ENCODE peak calls at places on chromosomes 3 and 15, in eight cellular contexts. U is heart left ventricle, H is tibial nerve, B is fibroblast of lung, A is psoas muscle, P is fibroblast of villous mesenchyme, Q is esophagus squamous epithelium, C is foreskin fibroblast. D is an unnamed sample.

GRCh38 chr3:59456852-59457485 is 407.1 kb upstream of the CFAP20DC start:
- DNase-seq in C (no peak), U (no peak), H (no peak), Q (no peak), A (no peak), B (no peak), P (no peak), D (no peak)

GRCh38 chr3:112582242-112582874 is 20.5 kb downstream of the SLC35A5 start:
- DNase-seq in C (peak), A (no peak), Q (no peak), P (peak), H (no peak), U (no peak), B (peak), D (no peak)

GRCh38 chr15:80457896-80458295 is 53.7 kb downstream of the ARNT2 start:
- DNase-seq in C (no peak), H (no peak), U (no peak), A (no peak), B (no peak), P (no peak), Q (no peak), D (no peak)

GRCh38 chr3:189563841-189564563 is 67.2 kb upstream of the TP63 start:
- DNase-seq in C (peak), A (no peak), H (no peak), Q (no peak), U (no peak), B (peak), P (peak), D (peak)

GRCh38 chr3:149658444-149659172 is 783 bp upstream of the WWTR1 start:
- DNase-seq in Q (no peak), C (peak), B (peak), U (peak), H (peak), A (peak), P (peak), D (peak)

GRCh38 chr3:24829011-24829581 is 334.4 kb upstream of the THRB start:
- DNase-seq in B (no peak), A (peak), C (no peak), H (no peak), P (no peak), Q (no peak), U (peak), D (peak)

GRCh38 chr15:77346637-77347036 is 73.3 kb downstream of the PEAK1 start:
- DNase-seq in Q (no peak), A (no peak), U (no peak), C (no peak), B (no peak), H (no peak), P (no peak), D (no peak)

GRCh38 chr3:24623657-24624056 is 129.0 kb upstream of the THRB start:
- DNase-seq in B (no peak), A (no peak), P (no peak), Q (no peak), H (no peak), U (no peak), C (no peak), D (no peak)

GRCh38 chr3:87298111-87298718 is 21.8 kb upstream of the POU1F1 start:
- DNase-seq in U (no peak), Q (no peak), C (no peak), P (peak), A (no peak), H (no peak), B (peak), D (no peak)

GRCh38 chr15:63948436-63948835 is 97.8 kb downstream of the DAPK2 start:
- DNase-seq in P (no peak), H (no peak), C (no peak), U (no peak), A (no peak), B (no peak), Q (no peak), D (no peak)

GRCh38 chr3:119352235-119352634 is 58.1 kb downstream of the ARHGAP31 start:
- DNase-seq in P (no peak), U (no peak), C (no peak), B (peak), H (no peak), Q (no peak), A (no peak), D (no peak)

GRCh38 chr3:46714728-46715506 is 2.8 kb downstream of the PRSS50 start:
- DNase-seq in H (no peak), A (no peak), B (no peak), Q (no peak), C (no peak), P (no peak), U (peak), D (no peak)

GRCh38 chr3:195172896-195173295 is 98.1 kb downstream of the XXYLT1 start:
- DNase-seq in C (no peak), U (no peak), B (no peak), P (no peak), H (no peak), Q (no peak), A (no peak), D (no peak)

DNA sequence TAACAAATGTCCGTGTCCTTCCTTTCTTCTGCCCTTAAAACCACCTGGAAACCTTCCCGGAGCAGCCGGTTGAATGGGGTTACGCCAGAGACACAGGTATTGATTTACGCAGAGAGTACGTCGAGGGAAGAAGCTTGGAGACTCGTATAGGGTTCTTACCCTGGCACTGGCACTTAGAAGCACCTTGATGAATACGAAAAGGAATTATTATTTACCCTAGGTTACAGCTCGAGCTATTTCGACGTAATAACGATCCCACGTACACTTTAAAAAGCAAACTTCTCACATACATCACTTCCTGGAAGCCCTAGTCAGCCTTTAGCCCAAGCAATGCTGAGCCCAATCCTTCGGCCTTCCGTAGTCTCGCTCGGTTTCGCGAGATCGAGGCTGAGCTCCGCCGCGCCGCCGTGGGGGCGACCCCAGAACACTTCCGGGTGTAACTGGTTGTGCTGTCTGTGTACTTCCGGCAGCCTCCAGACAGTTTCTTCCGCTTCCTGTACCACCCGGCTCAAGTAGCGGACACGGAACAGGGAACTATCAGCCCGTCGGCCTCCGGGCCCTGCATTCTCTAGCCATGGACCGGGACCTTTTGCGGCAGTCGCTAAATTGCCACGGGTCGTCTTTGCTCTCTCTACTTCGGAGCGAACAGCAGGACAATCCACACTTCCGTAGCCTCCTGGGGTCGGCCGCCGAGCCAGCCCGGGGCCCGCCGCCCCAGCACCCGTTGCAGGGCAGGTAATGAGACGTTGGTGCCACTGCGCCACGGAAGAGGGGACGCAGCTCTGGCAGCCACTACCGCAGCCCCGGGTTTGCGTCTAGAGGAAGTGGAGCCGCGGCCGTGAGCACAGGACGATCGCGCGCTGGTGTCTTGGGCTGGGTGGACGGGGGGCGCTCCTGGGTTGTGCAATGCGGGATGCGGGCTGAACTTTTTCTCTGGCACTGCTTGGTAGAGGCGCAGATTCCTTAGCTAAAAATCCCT is at the start of gene TTC14:
- DNase-seq in A (peak), U (peak), H (peak), P (peak), Q (peak), B (peak), C (peak), D (peak)
- TF ChIP-seq CTCF in A (no peak), U (no peak), H (no peak), P (peak), Q (no peak), B (no peak), C (no peak), D (no peak)

GRCh38 chr3:72139316-72139715 is 354.4 kb upstream of the PROK2 start:
- DNase-seq in A (no peak), B (no peak), P (no peak), U (no peak), H (no peak), Q (no peak), C (no peak), D (no peak)

GRCh38 chr3:72141264-72141663 is 356.3 kb upstream of the PROK2 start:
- DNase-seq in C (no peak), H (no peak), A (no peak), Q (no peak), P (no peak), U (no peak), B (no peak), D (no peak)

GRCh38 chr3:72134989-72135451 is 350.1 kb upstream of the PROK2 start:
- DNase-seq in A (no peak), B (no peak), U (no peak), C (no peak), Q (no peak), H (no peak), P (no peak), D (no peak)

GRCh38 chr3:72135636-72136035 is 350.7 kb upstream of the PROK2 start:
- DNase-seq in C (no peak), A (no peak), P (no peak), U (no peak), B (no peak), Q (no peak), H (no peak), D (no peak)

GRCh38 chr3:72137865-72138861 is 353.2 kb upstream of the PROK2 start:
- DNase-seq in Q (no peak), B (no peak), H (no peak), U (no peak), P (no peak), C (no peak), A (no peak), D (no peak)
- H3K4me3 ChIP-seq in Q (no peak), B (no peak), H (no peak), U (no peak), P (no peak), C (no peak), A (no peak), D (no peak)

DNA sequence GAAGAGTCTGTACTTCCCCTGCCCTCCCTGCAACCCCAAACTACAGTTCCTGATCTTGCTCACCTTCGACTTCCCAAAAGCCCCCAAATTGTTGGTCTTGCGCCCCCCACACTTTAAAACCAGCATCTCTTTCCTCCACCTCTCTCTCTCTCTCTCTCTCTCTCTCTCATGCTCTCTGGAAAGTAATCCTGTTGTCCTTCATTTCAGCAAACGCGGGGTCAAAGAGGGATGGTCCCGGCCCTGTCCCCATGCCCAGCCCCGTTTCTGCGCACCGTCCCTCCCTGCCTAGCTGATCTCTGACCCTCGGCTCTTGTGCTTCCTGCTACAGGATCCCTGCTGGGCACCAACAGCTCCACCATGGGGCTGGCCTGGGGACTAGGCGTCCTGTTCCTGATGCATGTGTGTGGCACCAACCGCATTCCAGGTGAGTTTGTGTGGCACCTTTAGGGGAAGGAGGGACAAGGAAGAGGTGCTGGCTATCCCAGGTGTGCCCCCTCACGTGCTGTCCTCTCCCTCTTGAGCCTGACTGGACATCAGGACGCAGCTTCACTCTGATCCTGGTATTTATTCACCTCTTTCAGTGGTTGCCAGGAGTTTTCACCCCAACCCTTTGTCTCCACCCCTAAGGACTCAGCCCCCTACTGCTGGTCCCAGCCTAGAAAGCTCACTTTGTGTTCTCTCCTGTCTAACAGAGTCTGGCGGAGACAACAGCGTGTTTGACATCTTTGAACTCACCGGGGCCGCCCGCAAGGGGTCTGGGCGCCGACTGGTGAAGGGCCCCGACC is 814 bp downstream of the THBS1 start:
- DNase-seq in U (peak), H (peak), C (peak), P (peak), Q (no peak), A (no peak), B (peak), D (peak)
- TF ChIP-seq CTCF in U (peak), H (peak), C (peak), P (peak), Q (peak), A (no peak), B (peak), D (peak)

DNA sequence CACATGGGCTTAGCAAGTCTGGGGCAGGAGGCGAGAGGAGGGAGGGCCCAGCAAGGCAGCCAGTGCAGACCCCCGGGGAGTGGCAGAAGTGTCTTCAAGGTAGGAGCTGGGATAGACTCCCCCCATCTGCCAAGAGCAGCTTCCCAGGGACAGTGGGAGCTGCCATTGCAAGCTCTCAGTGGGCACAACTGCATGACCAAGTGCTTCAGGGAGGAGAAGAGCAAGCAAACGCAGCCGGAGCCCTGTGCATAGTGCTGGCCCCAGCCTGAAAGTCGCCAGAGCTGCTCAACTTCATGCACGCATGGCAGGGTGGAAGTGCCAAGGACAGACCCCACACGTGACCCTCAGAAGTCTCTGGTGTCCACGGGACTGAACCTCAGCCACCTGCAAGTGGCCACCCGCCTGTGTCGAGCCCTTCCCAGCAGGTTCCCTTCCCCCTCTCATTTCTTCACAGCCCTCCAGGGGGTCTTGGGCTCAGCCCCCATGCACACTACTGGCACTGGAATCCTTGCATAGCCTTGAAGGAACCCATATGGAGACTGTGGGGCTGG is 89.4 kb downstream of the PLXNA1 start:
- DNase-seq in P (no peak), A (no peak), U (peak), B (no peak), C (no peak), Q (no peak), H (no peak), D (peak)
- H3K4me3 ChIP-seq in P (no peak), A (no peak), U (no peak), B (no peak), C (no peak), Q (no peak), H (no peak), D (no peak)

DNA sequence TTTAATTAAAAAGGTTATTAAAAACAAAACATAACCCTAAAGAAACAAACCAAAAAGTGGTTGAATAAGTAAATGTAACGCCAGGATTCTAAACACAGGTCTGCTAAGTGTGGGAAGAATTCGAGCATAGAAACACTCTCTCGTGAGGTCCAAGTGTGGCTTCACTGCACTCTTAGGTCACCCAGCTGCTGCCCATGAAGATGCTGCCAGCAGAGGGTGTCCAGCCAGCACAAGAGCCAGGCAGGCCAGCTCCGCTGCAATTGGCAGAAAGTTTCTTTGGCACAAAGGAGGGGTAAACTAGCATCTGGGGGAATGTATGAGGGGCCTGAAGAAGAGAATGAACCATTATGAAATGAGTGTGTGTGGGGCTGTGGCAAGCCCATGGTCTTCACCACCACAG is 215.7 kb upstream of the FEZF2 start:
- DNase-seq in A (no peak), Q (no peak), H (no peak), P (no peak), B (no peak), U (no peak), C (peak), D (no peak)
- TF ChIP-seq CTCF in A (no peak), Q (no peak), H (no peak), P (no peak), B (peak), U (no peak), C (no peak), D (no peak)

DNA sequence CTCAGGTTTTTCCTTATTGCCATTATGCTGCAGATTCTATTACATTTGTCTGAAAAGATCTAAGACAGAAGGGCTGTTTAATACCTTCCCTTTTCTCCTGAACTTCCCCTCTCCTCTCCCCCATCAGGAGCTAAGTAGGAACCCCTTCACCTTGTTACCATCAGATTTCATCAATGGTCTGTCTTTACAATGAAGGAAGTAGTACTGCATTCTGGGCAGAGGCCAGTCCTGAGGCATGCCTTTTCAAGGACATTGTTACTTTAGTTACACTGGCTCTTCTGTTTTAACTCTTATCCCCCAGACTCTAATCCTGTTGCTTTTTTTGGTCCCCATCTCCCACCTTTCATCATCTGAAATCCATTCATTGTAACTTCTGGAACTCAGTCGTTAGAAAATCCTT is 8.1 kb downstream of the CTNNB1 start:
- DNase-seq in U (no peak), B (no peak), A (no peak), C (no peak), P (no peak), H (no peak), Q (no peak), D (no peak)
- H3K4me3 ChIP-seq in U (no peak), B (no peak), A (no peak), C (no peak), P (no peak), H (no peak), Q (no peak), D (no peak)

GRCh38 chr3:50154476-50154839 is 666 bp upstream of the SEMA3F start:
- DNase-seq in Q (no peak), A (no peak), P (no peak), H (no peak), U (no peak), C (no peak), B (no peak), D (no peak)
- TF ChIP-seq CTCF in Q (peak), A (peak), P (peak), H (no peak), U (no peak), C (no peak), B (peak), D (no peak)